ENCODE peak calls at places on chromosomes 1 and 21, in nine cellular contexts. B is neural progenitor cell, F is hepatocyte, A is PC-3, Z is HCT116, I is PC-9, V is GM12878, O is K562, J is GM23248. T is an unnamed sample.

GRCh38 chr1:215022723-215023122 is 59.8 kb upstream of the KCNK2 start:
- DNase-seq in Z (no peak), A (no peak), B (no peak), O (no peak), J (peak; percentile 77), I (no peak), V (no peak), F (no peak), T (no peak)

GRCh38 chr1:71828431-71829012 is 453.8 kb downstream of the NEGR1 start:
- DNase-seq in O (no peak), F (no peak), V (no peak), I (no peak), Z (no peak), J (no peak), B (peak; percentile 15), A (no peak), T (no peak)

GRCh38 chr1:214902636-214903320 is 179.8 kb upstream of the KCNK2 start:
- DNase-seq in A (peak; percentile 96), O (no peak), B (no peak), Z (peak; percentile 6), I (no peak), J (peak; percentile 86), V (no peak), F (no peak), T (peak; percentile 81)

GRCh38 chr1:8600336-8600735 is 217.1 kb downstream of the RERE start:
- DNase-seq in A (no peak), J (peak; percentile 3), I (no peak), O (no peak), F (no peak), B (no peak), V (no peak), Z (no peak), T (no peak)

GRCh38 chr1:156486421-156487344 is 13.9 kb downstream of the MEF2D start:
- DNase-seq in F (no peak), J (no peak), A (no peak), O (peak; percentile 69), B (peak; percentile 48), Z (no peak), I (no peak), V (no peak), T (no peak)

GRCh38 chr1:40014253-40014706 is 26.2 kb upstream of the CAP1 start:
- DNase-seq in V (no peak), Z (no peak), B (no peak), O (no peak), F (no peak), J (peak; percentile 36), A (peak; percentile 23), I (no peak), T (no peak)

GRCh38 chr1:24065314-24065713 is 46.6 kb downstream of the MYOM3 start:
- DNase-seq in Z (no peak), I (no peak), A (no peak), J (no peak), V (no peak), O (no peak), F (no peak), B (no peak), T (no peak)

GRCh38 chr1:74236440-74236839 is 1.3 kb downstream of the TNNI3K start:
- DNase-seq in I (no peak), J (no peak), Z (no peak), V (no peak), O (no peak), F (no peak), B (no peak), A (no peak), T (no peak)

GRCh38 chr1:150995896-150996295 is 10.8 kb downstream of the MINDY1 start:
- DNase-seq in B (peak; percentile 60), I (peak; percentile 43), A (peak; percentile 58), J (peak; percentile 61), Z (no peak), F (peak; percentile 45), V (no peak), O (peak; percentile 38), T (no peak)

GRCh38 chr1:215568287-215568692 is 1.2 kb downstream of the KCTD3 start:
- DNase-seq in I (no peak), F (peak; percentile 42), O (peak; percentile 72), V (no peak), Z (no peak), A (peak; percentile 61), B (no peak), J (peak; percentile 75), T (no peak)

GRCh38 chr1:109637446-109637845 is 17.8 kb downstream of the AMPD2 start:
- DNase-seq in B (no peak), F (no peak), J (no peak), Z (no peak), A (no peak), I (no peak), O (no peak), V (no peak), T (no peak)

GRCh38 chr1:233240839-233241682 is 54.5 kb downstream of the PCNX2 start:
- DNase-seq in F (peak; percentile 85), B (peak; percentile 73), I (peak; percentile 31), J (peak; percentile 74), A (peak; percentile 39), O (peak; percentile 40), V (no peak), Z (no peak), T (no peak)

GRCh38 chr21:44494418-44494817 is 39.1 kb downstream of the LRRC3 start:
- DNase-seq in A (no peak), I (no peak), B (no peak), J (no peak), V (no peak), F (no peak), O (no peak), Z (no peak), T (no peak)

GRCh38 chr21:31184462-31184861 is 146.2 kb upstream of the KRTAP19-8 start:
- DNase-seq in V (no peak), Z (no peak), B (no peak), F (no peak), J (no peak), I (no peak), A (no peak), O (no peak), T (no peak)

GRCh38 chr1:117147856-117148588 is 26.5 kb upstream of the TRIM45 start:
- DNase-seq in A (peak; percentile 95), V (no peak), F (no peak), I (peak; percentile 41), J (peak; percentile 48), O (no peak), Z (no peak), B (no peak), T (peak; percentile 70)

GRCh38 chr1:28632560-28632959 is 10.3 kb downstream of the TAF12 start:
- DNase-seq in B (no peak), V (no peak), A (no peak), O (no peak), Z (no peak), I (no peak), J (no peak), F (no peak), T (no peak)

GRCh38 chr1:108569097-108569728 is 9.3 kb downstream of the EEIG2 start:
- DNase-seq in B (no peak), V (no peak), Z (no peak), F (no peak), J (peak; percentile 68), O (no peak), I (no peak), A (no peak), T (peak; percentile 37)

GRCh38 chr1:76868154-76868882 is 1.0 kb downstream of the ST6GALNAC5 start:
- DNase-seq in V (no peak), O (no peak), B (peak; percentile 90), Z (no peak), I (no peak), F (peak; percentile 56), J (peak; percentile 81), A (peak; percentile 13), T (peak; percentile 46)
- TF ChIP-seq EZH2 in V (no peak), O (no peak), B (peak; percentile 50), Z (no peak), I (no peak), F (peak; percentile 41), J (no peak), A (peak; percentile 61), T (peak; percentile 62)

GRCh38 chr1:14599787-14600186 is 1.3 kb downstream of the KAZN start:
- DNase-seq in I (no peak), O (no peak), B (no peak), Z (no peak), A (no peak), V (peak; percentile 44), F (no peak), J (no peak), T (no peak)
- H3K4me3 ChIP-seq in I (no peak overlapping the region), O (no peak overlapping the region), B (peak overlapping the region; percentile 70), Z (no peak overlapping the region), A (peak overlapping the region; percentile 82), V (peak overlapping the region; percentile 49), F (peak overlapping the region; percentile 81), J (no peak overlapping the region), T (no peak overlapping the region)

GRCh38 chr1:35574655-35575400 is 1.7 kb downstream of the TFAP2E start:
- DNase-seq in I (peak; percentile 58), O (no peak), V (no peak), B (no peak), J (no peak), F (no peak), A (peak; percentile 47), Z (no peak), T (no peak)
- TF ChIP-seq EZH2 in I (no peak), O (no peak), V (no peak), B (peak; percentile 68), J (no peak), F (peak; percentile 17), A (no peak), Z (no peak), T (no peak)

GRCh38 chr1:61092643-61093042 is 10.3 kb downstream of the NFIA start:
- DNase-seq in J (no peak), A (no peak), B (no peak), F (no peak), O (no peak), V (no peak), I (no peak), Z (no peak), T (no peak)

GRCh38 chr1:61091455-61091854 is 9.1 kb downstream of the NFIA start:
- DNase-seq in V (no peak), O (no peak), J (no peak), B (peak; percentile 46), F (no peak), A (no peak), Z (no peak), I (no peak), T (no peak)

GRCh38 chr1:61095127-61095812 is 12.9 kb downstream of the NFIA start:
- DNase-seq in J (no peak), F (no peak), O (no peak), A (no peak), Z (no peak), V (no peak), B (no peak), I (no peak), T (no peak)

GRCh38 chr1:61094677-61095076 is 12.3 kb downstream of the NFIA start:
- DNase-seq in O (no peak), F (no peak), Z (no peak), B (no peak), J (no peak), I (no peak), A (no peak), V (no peak), T (no peak)

DNA sequence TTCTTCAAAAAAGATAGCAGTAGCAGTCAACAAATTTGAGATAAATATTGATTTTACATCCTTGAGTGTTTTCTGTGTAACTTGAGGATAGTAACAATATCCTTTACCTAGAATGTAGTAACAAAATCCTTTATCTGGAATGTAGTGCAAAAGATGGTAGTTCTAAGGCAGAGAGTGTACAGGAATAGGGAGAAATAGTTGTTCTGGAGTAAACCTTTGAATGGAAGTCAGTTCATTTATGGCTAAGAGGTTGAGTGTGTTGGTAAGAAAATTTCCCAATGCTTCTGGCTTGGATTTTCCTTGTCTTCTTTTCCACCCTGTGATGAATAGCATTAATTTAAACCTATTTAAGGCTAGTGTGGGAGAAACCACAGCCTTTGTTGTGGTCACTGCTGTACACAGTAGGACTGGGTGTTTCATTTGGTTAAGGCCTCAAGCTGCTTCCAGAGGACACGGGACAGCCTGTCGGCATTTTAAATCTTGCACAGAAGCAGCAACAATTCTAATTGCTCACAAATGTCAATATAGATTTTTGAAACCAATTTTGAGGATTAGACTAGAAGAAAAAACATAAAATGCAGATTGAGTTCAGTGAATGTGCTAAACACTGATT is 11.3 kb downstream of the NFIA start:
- DNase-seq in F (no peak), Z (no peak), I (no peak), O (no peak), A (no peak), B (peak; percentile 54), V (no peak), J (peak; percentile 18), T (peak; percentile 59)
- H3K4me3 ChIP-seq in F (no peak overlapping the region), Z (no peak overlapping the region), I (no peak overlapping the region), O (no peak overlapping the region), A (no peak overlapping the region), B (no peak overlapping the region), V (no peak overlapping the region), J (peak overlapping the region; percentile 17), T (no peak overlapping the region)

T was measured in mammary epithelial cell.